ENCODE peak calls at places on chromosomes 12 and 14, in five cellular contexts. J is astrocyte of the spinal cord, R is tibial artery, S is GM13976, F is adrenal gland. E is an unnamed sample.

GRCh38 chr12:2642176-2642892 is 152.4 kb upstream of the FKBP4 start:
- DNase-seq in J (no peak), S (no peak), F (no peak), R (peak; percentile 28), E (no peak)

GRCh38 chr12:57893460-57894353 is 47.2 kb upstream of the CTDSP2 start:
- DNase-seq in R (peak; percentile 97), S (no peak), F (peak; percentile 89), J (peak; percentile 95), E (peak; percentile 46)

GRCh38 chr12:102765736-102766135 is 151.3 kb downstream of the PAH start:
- DNase-seq in R (no peak), S (no peak), F (no peak), J (peak; percentile 68), E (no peak)

GRCh38 chr14:53953002-53953827 is 3.4 kb downstream of the BMP4 start:
- DNase-seq in J (peak; percentile 91), R (peak; percentile 94), S (peak; percentile 90), F (peak; percentile 87), E (peak; percentile 91)

GRCh38 chr14:30214014-30214413 is 286.4 kb upstream of the PRKD1 start:
- DNase-seq in J (peak; percentile 65), R (no peak), S (no peak), F (no peak), E (no peak)

GRCh38 chr12:122917508-122918227 is 21.7 kb upstream of the VPS37B start:
- DNase-seq in J (peak; percentile 55), F (peak; percentile 92), S (no peak), R (peak; percentile 72), E (no peak)

GRCh38 chr12:101729842-101730241 is 9.4 kb downstream of the SYCP3 start:
- DNase-seq in R (no peak), F (no peak), S (no peak), J (no peak), E (no peak)

GRCh38 chr12:15979096-15980091 is 68.3 kb downstream of the DERA start:
- DNase-seq in F (no peak), J (peak; percentile 93), S (peak; percentile 29), R (no peak), E (peak; percentile 60)

GRCh38 chr14:90276627-90277367 is 20.4 kb downstream of the PSMC1 start:
- DNase-seq in R (no peak), F (no peak), J (peak; percentile 26), S (no peak), E (no peak)

GRCh38 chr12:121964813-121965643 is 46.6 kb downstream of the CFAP251 start:
- DNase-seq in R (no peak), F (peak; percentile 35), S (no peak), J (peak; percentile 29), E (no peak)

GRCh38 chr12:998020-998874 is 7.2 kb downstream of the ERC1 start:
- DNase-seq in J (no peak), S (peak; percentile 51), R (no peak), F (peak; percentile 63), E (no peak)

GRCh38 chr12:12998248-12998647 is 1.8 kb downstream of the HEBP1 start:
- DNase-seq in F (no peak), J (no peak), S (no peak), R (no peak), E (no peak)

GRCh38 chr12:12997734-12998133 is 2.3 kb downstream of the HEBP1 start:
- DNase-seq in R (no peak), F (no peak), J (no peak), S (no peak), E (no peak)

GRCh38 chr12:13000616-13000934 is 510 bp upstream of the HEBP1 start:
- DNase-seq in R (no peak), J (no peak), F (no peak), S (peak; percentile 55), E (no peak)

GRCh38 chr12:12999959-13000615 is at the start of gene HEBP1:
- DNase-seq in J (peak; percentile 89), S (peak; percentile 99), F (peak; percentile 96), R (peak; percentile 97), E (peak; percentile 98)

DNA sequence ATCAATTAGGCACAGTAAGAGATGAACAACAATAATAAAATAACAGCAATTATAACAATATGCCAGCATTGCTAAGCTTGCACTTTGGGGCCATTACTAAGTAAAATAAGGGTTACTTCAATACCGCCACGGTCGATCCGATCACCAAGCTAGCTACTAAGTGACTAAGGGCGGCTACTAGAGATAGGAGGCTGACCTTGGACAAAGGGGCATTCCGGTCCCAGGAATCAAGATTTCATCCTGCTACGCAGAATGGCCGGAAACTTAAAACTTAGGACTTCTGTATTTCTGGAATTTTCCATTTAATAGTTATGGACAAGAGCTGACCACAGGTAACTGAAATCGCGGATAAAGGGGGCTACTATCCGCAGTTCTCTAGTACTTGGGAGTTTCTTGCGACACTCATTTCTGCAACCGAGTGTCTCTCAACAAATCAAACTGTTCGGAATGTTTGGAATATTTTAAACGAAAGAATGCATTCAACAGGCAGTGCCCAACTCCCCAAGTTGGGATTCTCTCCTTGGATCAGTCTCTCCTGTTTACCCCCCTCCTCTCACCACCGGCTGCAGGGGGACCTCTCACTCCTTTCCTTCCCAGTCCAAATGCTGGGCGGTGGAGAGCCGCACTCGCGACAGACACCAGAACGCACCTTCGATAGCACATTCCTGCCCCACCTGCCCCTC is 648 bp downstream of the HEBP1 start:
- DNase-seq in J (no peak), F (no peak), S (no peak), R (no peak), E (peak; percentile 41)
- TF ChIP-seq CTCF in J (no peak), F (no peak), S (no peak), R (no peak), E (no peak)

DNA sequence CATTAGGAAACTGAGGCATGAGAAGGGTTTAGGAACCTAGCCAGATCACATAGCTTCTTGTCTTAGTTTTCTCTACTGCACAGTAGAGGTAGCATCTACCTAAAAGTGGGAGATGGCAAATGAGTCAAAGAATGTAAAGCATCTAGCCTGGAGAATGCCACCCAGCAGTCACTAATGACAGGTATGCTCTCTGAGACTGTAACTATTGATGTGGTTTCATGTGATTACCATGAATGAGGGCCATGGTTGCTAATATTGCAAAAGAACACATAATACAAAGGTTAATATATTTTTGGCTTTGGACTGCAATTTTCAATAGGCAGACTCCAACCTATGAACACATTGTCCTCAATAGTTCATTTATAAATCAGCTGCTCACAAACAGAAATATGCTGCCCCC is 389.9 kb downstream of the GRIN2B start:
- DNase-seq in F (no peak), R (no peak), S (no peak), J (no peak), E (no peak)
- TF ChIP-seq CTCF in F (no peak), R (no peak), S (no peak), J (no peak), E (no peak)

GRCh38 chr14:33009673-33010072 is 71.0 kb downstream of the NPAS3 start:
- DNase-seq in R (no peak), J (no peak), F (no peak), S (no peak), E (no peak)
- TF ChIP-seq CTCF in R (no peak), J (no peak), F (no peak), S (no peak), E (no peak)

GRCh38 chr12:28369483-28369882 is 179.2 kb downstream of the CCDC91 start:
- DNase-seq in S (no peak), J (no peak), F (no peak), R (no peak), E (no peak)
- TF ChIP-seq CTCF in S (no peak), J (no peak), F (no peak), R (no peak), E (no peak)

DNA sequence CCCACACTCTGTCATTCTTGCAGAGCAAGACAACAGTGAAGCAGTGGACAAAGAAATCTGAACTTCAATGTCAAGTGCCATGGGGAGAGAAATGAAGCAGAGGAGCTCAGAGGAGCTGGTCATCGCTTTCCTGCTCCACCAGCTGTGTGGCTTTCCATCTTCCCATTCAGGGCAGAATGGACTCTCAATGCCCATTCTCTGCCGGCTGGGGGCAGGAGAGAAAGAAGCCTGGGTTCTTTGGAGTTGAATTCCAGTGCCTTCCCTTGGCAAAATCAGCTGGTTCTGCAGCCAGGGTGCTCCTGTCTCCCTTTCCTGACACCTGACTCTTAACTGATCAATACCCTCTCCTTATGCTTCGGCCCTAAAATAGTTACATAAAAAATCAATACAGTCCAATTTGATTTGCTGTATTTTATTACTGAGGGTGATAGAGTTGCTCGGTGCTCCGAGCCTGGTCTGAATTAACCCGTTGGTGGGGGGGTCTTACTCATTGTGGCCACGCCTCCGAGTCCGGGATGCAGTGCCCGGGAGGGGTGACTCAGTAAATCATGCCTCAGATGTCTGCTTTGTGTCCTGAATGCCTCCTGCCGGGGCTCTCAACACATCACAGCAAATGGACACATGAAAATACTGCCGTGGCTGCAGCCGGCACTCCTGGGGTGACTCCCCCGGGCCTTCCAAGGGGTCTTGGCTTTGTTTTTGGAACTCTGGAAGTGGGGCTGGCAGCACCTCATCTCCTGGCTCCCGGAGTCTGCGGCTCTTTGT is 128.7 kb downstream of the AACS start:
- DNase-seq in J (peak; percentile 37), F (no peak), S (no peak), R (no peak), E (no peak)
- TF ChIP-seq CTCF in J (no peak), F (no peak), S (no peak), R (no peak), E (no peak)

GRCh38 chr12:10031771-10032175 is 1.3 kb downstream of the CLEC9A start:
- DNase-seq in J (peak; percentile 83), F (no peak), R (no peak), S (no peak), E (no peak)

GRCh38 chr12:10030446-10030845 is at the start of gene CLEC9A:
- DNase-seq in J (no peak), R (no peak), S (no peak), F (no peak), E (no peak)

GRCh38 chr12:10031318-10031717 is 836 bp downstream of the CLEC9A start:
- DNase-seq in J (peak; percentile 32), S (no peak), F (no peak), R (no peak), E (no peak)

DNA sequence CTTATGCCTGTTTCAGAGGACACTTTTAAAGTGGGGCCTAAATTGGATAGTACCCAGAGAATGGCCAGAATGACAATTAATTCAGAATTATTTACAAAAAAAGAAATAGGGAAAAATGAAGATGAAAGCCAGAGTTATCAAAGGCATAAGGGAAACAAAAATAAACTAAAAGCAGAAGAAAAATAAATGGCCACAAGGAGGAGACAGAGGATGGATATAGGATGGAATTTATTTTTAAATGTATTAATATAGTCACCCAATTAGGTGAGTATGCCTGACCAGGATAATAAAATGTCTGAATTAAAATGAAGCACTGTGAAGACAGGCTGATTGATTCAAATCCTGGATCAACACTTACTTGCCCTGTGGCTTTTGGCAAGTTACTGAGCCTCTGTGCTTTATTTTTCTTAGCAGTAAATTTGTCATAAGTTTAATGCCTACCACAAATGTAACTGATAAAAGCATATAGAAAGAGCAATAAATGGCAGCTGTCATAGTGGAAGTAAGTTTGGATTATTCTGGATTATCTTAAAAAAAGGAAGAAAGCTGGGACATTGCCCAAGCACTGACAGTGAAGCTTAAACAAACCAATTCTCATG is 3.4 kb downstream of the CLEC9A start:
- DNase-seq in S (peak; percentile 28), J (peak; percentile 27), R (no peak), F (peak; percentile 15), E (no peak)
- TF ChIP-seq CTCF in S (no peak), J (peak; percentile 42), R (peak; percentile 33), F (peak; percentile 19), E (peak; percentile 88)

DNA sequence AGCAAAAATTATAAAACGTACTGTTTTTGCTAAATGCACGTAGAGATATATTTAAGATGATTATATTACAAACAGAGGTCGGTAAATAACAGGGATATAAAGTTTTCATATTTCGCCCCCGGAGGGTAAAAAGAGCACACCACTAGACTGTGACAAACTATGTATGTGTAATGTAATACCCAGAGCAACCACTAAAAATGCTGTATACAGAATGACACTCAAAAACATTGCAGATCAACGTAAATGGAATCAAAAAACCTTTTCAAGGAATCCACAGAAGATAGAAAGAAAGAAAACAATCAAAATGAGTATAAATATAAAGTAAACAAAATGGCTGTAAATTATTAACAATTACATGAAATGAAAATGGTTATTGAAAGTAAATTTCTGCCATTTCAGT is 37.6 kb upstream of the PRB4 start:
- DNase-seq in R (no peak), S (no peak), J (no peak), F (no peak), E (no peak)
- TF ChIP-seq CTCF in R (no peak), S (no peak), J (no peak), F (no peak), E (peak; percentile 73)